ENCODE peak calls at places on chromosomes 5 and 9, in four cellular contexts. Y is K562, T is H1, W is SK-N-SH. G is an unnamed sample.

GRCh38 chr9:25602366-25603044 is 75.7 kb downstream of the TUSC1 start:
- DNase-seq in Y (no peak), T (no peak), W (no peak), G (no peak)

GRCh38 chr5:175709276-175709781 is 51.5 kb downstream of the HRH2 start:
- DNase-seq in Y (no peak), T (no peak), W (no peak), G (peak)

GRCh38 chr5:96197359-96197758 is 235.7 kb downstream of the PCSK1 start:
- DNase-seq in Y (no peak), T (no peak), W (no peak), G (no peak)

GRCh38 chr5:31408814-31409213 is 123.1 kb downstream of the DROSHA start:
- DNase-seq in Y (peak), T (no peak), W (no peak), G (no peak)

GRCh38 chr5:3517331-3517730 is 78.3 kb upstream of the IRX1 start:
- DNase-seq in Y (no peak), T (no peak), W (no peak), G (peak)

GRCh38 chr5:23284656-23285055 is 222.8 kb upstream of the PRDM9 start:
- DNase-seq in Y (no peak), T (no peak), W (no peak), G (no peak)

GRCh38 chr5:163724305-163724704 is 218.9 kb downstream of the MAT2B start:
- DNase-seq in Y (no peak), T (no peak), W (no peak), G (no peak)

GRCh38 chr9:83933804-83934203 is 12.6 kb upstream of the KIF27 start:
- DNase-seq in Y (no peak), T (no peak), W (no peak), G (no peak)

GRCh38 chr9:92245005-92245797 is 48.3 kb downstream of the IARS1 start:
- DNase-seq in Y (no peak), T (no peak), W (no peak), G (no peak)

GRCh38 chr5:141692919-141693848 is 11.2 kb upstream of the ARAP3 start:
- DNase-seq in Y (peak), T (no peak), W (no peak), G (no peak)

GRCh38 chr9:137449931-137450537 is 8.9 kb upstream of the ENTPD8 start:
- DNase-seq in Y (peak), T (no peak), W (no peak), G (no peak)

GRCh38 chr9:136532799-136533774 is 12.8 kb downstream of the NOTCH1 start:
- DNase-seq in Y (no peak), T (no peak), W (no peak), G (no peak)

GRCh38 chr5:89613222-89613956 is 730.4 kb upstream of the MEF2C start:
- DNase-seq in Y (no peak), T (no peak), W (no peak), G (no peak)

GRCh38 chr9:119974026-119974425 is 604.8 kb upstream of the BRINP1 start:
- DNase-seq in Y (no peak), T (no peak), W (no peak), G (no peak)

GRCh38 chr9:113289091-113289490 is 13.6 kb downstream of the PRPF4 start:
- DNase-seq in Y (no peak), T (no peak), W (no peak), G (no peak)

GRCh38 chr5:2742921-2743679 is 8.4 kb downstream of the IRX2 start:
- DNase-seq in Y (no peak), T (peak), W (no peak), G (peak)

GRCh38 chr9:131008909-131009618 is at the start of gene LAMC3:
- DNase-seq in Y (peak), T (peak), W (peak), G (peak)

GRCh38 chr5:125592856-125593255 is 830.4 kb upstream of the GRAMD2B start:
- DNase-seq in Y (no peak), T (no peak), W (no peak), G (no peak)

GRCh38 chr5:177509361-177509951 is at the start of gene DOK3:
- DNase-seq in Y (peak), T (no peak), W (no peak), G (no peak)

GRCh38 chr5:68225911-68226563 is 10.5 kb downstream of the PIK3R1 start:
- DNase-seq in Y (no peak), T (no peak), W (no peak), G (no peak)

GRCh38 chr9:77128125-77128789 is 49.1 kb upstream of the VPS13A start:
- DNase-seq in Y (no peak), T (peak), W (no peak), G (peak)

GRCh38 chr9:111429175-111429574 is 55.0 kb downstream of the ECPAS start:
- DNase-seq in Y (no peak), T (no peak), W (no peak), G (no peak)

GRCh38 chr9:132679946-132680620 is 9.8 kb downstream of the GTF3C4 start:
- DNase-seq in Y (no peak), T (no peak), W (no peak), G (no peak)

DNA sequence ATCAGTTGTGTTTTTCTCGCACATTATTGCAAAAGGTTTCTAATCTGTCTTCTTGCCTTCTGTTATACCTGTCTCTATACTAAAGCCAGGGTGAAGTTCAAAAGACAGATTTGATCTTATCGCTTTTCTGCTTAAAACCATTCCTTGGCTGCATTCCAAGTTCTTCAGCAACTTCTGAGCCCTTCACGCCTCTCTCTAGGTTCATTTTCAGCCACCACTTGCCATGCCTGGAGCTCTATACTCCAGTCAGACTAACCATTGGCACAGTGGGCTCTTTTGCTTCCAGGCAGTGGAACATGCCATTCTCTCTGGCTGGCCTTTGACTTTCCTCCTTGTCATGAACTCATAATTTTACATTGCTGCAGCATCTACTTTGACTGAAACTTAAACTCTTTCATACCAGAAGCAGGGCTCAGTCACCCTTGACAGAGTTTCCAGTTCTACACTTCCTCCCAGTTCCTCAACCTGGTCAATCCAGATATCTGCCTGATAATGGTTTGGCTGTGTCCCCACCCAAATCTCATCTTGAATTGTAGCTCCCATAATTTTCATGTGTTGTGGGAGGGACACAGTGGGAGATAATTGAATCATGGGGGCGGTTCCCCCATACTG is 114.5 kb downstream of the SLC12A2 start:
- DNase-seq in Y (peak), T (no peak), W (no peak), G (no peak)
- TF ChIP-seq TEAD4 in Y (no peak), T (no peak), W (no peak), G (no peak)

GRCh38 chr9:129008986-129009583 is 19.0 kb downstream of the SH3GLB2 start:
- DNase-seq in Y (no peak), T (no peak), W (no peak), G (no peak)

GRCh38 chr9:129007766-129008468 is 20.2 kb downstream of the SH3GLB2 start:
- DNase-seq in Y (no peak), T (no peak), W (no peak), G (no peak)

GRCh38 chr9:129007035-129007765 is 20.9 kb downstream of the SH3GLB2 start:
- DNase-seq in Y (no peak), T (no peak), W (no peak), G (no peak)

GRCh38 chr9:129009584-129010141 is 18.5 kb downstream of the SH3GLB2 start:
- DNase-seq in Y (no peak), T (no peak), W (no peak), G (no peak)

DNA sequence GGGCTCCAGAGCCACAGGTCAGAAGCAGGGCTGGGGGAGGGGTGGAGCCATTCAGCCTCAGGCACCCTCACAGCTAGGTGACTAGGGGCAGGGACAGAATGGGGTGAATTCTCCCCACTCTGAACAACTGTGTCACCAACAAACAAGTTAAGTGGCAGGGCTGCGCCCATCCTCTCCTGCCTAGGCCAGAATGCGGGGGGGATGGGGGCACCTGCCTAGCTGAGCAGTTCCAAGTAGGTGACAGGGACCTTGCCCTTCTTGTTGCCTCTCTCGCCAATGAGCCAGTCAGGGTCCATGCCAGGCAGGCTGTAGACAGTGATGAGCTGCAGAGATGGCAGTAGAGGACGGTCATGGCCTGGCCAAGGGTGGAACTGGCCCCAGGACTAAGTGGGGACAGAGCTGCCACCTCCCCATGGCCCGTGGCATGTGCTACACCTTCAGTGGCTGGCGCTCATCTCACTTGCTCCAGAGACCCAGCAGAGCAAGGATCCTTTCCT is 19.6 kb downstream of the SH3GLB2 start:
- DNase-seq in Y (no peak), T (no peak), W (no peak), G (no peak)
- TF ChIP-seq TEAD4 in Y (no peak), T (no peak), W (no peak), G (no peak)

GRCh38 chr5:79487251-79487650 is 26.7 kb downstream of the HOMER1 start:
- DNase-seq in Y (no peak), T (no peak), W (no peak), G (no peak)

GRCh38 chr5:79481574-79481973 is 32.4 kb downstream of the HOMER1 start:
- DNase-seq in Y (no peak), T (no peak), W (no peak), G (no peak)

GRCh38 chr5:79488058-79488457 is 25.9 kb downstream of the HOMER1 start:
- DNase-seq in Y (no peak), T (no peak), W (peak), G (no peak)

GRCh38 chr5:79486116-79486515 is 27.8 kb downstream of the HOMER1 start:
- DNase-seq in Y (no peak), T (no peak), W (no peak), G (no peak)

DNA sequence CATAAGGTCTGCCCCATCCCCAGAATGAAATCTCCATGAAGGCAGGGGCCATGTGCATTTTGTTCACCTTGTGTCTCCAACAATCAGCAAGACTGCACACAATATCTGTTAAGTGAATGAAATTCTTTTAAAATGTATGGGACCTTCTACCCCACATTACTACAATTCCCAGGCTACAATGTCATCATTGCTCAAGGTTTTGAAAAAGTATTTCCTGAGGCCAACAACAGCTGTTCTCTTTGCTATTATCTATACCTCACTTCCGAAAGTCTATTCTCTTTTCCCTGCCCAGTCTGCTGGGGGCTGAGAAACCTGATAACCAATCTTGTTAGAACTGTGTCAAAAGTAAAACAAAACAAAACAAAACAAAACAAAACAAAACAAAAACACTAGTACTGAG is 29.2 kb downstream of the HOMER1 start:
- DNase-seq in Y (no peak), T (no peak), W (no peak), G (no peak)
- TF ChIP-seq TEAD4 in Y (no peak), T (no peak), W (no peak), G (no peak)

GRCh38 chr5:34038430-34038829 is 4.6 kb downstream of the C1QTNF3 start:
- DNase-seq in Y (no peak), T (no peak), W (no peak), G (no peak)
- TF ChIP-seq TEAD4 in Y (no peak), T (no peak), W (no peak), G (no peak)

GRCh38 chr5:134846641-134846960 is 833 bp downstream of the C5orf24 start:
- DNase-seq in Y (no peak), T (no peak), W (peak), G (no peak)
- TF ChIP-seq TEAD4 in Y (no peak), T (no peak), W (no peak), G (no peak)

GRCh38 chr9:706606-707451 is 134.7 kb upstream of the DMRT1 start:
- DNase-seq in Y (peak), T (peak), W (peak), G (peak)
- TF ChIP-seq TEAD4 in Y (no peak), T (no peak), W (no peak), G (no peak)

G was measured in WTC11.